ENCODE peak calls at places on chromosomes 4 and X, in eight cellular contexts. N, P, T, C, S, G, I and H are unnamed samples.
A peak's percentile ranks its signal among the peaks of the same experiment; 100 is the strongest.

GRCh38 chr4:124970011-124970410 is 257.5 kb upstream of the ANKRD50 start:
- DNase-seq in I (no peak), N (no peak), C (no peak), T (no peak), P (no peak), S (no peak), G (no peak), H (no peak)

GRCh38 chr4:181259081-181259480 is 984.1 kb upstream of the TENM3 start:
- DNase-seq in T (no peak), I (no peak), C (no peak), P (no peak), G (no peak), N (no peak), S (no peak), H (no peak)

GRCh38 chrX:12975999-12976558 is 1.2 kb downstream of the TMSB4X start:
- DNase-seq in P (no peak), N (no peak), G (no peak), T (peak; percentile 66), I (peak; percentile 37), C (no peak), S (no peak), H (peak; percentile 45)

GRCh38 chrX:40090050-40090804 is 7.5 kb downstream of the BCOR start:
- DNase-seq in N (no peak), G (no peak), C (peak; percentile 48), S (no peak), T (no peak), I (peak; percentile 35), P (peak; percentile 10), H (peak; percentile 46)

GRCh38 chr4:119314356-119314755 is 7.6 kb downstream of the FABP2 start:
- DNase-seq in G (no peak), T (no peak), S (no peak), N (no peak), P (no peak), I (no peak), C (no peak), H (no peak)

GRCh38 chrX:49242545-49243066 is 7.3 kb downstream of the CCDC22 start:
- DNase-seq in G (no peak), T (no peak), N (no peak), C (no peak), P (no peak), I (no peak), S (no peak), H (no peak)

GRCh38 chr4:10529891-10530786 is 72.9 kb upstream of the ZNF518B start:
- DNase-seq in I (no peak), N (no peak), P (peak; percentile 79), G (no peak), C (no peak), S (no peak), T (no peak), H (no peak)

GRCh38 chrX:40146471-40147398 is 49.0 kb upstream of the BCOR start:
- DNase-seq in N (no peak), G (no peak), S (no peak), C (peak; percentile 26), I (no peak), P (no peak), T (no peak), H (peak; percentile 69)

GRCh38 chr4:77538144-77538543 is 67.5 kb upstream of the CXCL13 start:
- DNase-seq in N (no peak), S (no peak), I (no peak), P (no peak), C (no peak), G (no peak), T (no peak), H (no peak)

GRCh38 chr4:107561481-107561880 is 158.6 kb downstream of the PAPSS1 start:
- DNase-seq in S (no peak), I (no peak), T (no peak), C (no peak), G (no peak), N (no peak), P (no peak), H (no peak)

GRCh38 chrX:130702867-130703707 is 199.9 kb downstream of the ENOX2 start:
- DNase-seq in P (no peak), I (no peak), S (no peak), G (no peak), T (no peak), N (no peak), C (no peak), H (no peak)

GRCh38 chr4:1379351-1379781 is 26.9 kb downstream of the NKX1-1 start:
- DNase-seq in P (no peak), I (peak; percentile 7), N (no peak), T (no peak), S (no peak), G (no peak), C (no peak), H (peak; percentile 74)

GRCh38 chrX:402857-403256 is 16.1 kb upstream of the PPP2R3B start:
- DNase-seq in P (no peak), C (no peak), N (no peak), S (no peak), G (no peak), I (no peak), T (no peak), H (no peak)

GRCh38 chrX:42664706-42665105 is 113.3 kb downstream of the PPP1R2C start:
- DNase-seq in T (no peak), G (no peak), S (no peak), I (no peak), P (no peak), N (no peak), C (no peak), H (no peak)
- H3K36me3 ChIP-seq in T (no peaks in the 10 kb centered on the region), G (no peaks in the 10 kb centered on the region), S (no peaks in the 10 kb centered on the region), I (no peaks in the 10 kb centered on the region), P (no peaks in the 10 kb centered on the region), N (no peaks in the 10 kb centered on the region), C (no peaks in the 10 kb centered on the region), H (no peaks in the 10 kb centered on the region)

DNA sequence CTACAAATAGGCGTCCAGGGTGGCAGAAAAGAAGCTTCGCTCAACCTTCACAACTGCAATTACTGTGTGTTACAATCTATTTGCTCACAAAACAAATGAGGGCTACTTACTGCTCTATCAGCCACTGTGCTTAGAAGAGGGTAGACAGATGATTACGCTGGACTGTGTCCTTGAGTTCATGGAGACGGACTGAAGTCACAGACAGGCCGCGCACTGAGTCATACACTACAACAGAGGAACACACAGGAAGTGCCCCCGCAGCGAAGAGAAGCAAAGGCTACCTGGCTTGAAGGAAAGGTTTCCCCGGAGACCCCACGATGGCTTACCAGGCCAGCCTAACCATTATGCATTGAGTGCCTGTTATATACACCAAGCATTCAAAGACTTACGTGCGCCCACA is 25.6 kb downstream of the FAT1 start:
- DNase-seq in T (no peak), P (no peak), I (no peak), C (no peak), S (no peak), G (no peak), N (no peak), H (no peak)
- H3K4me1 ChIP-seq in T (peaks cover 6% of the 10 kb centered on the region), P (peaks cover 15% of the 10 kb centered on the region), I (peaks cover 74% of the 10 kb centered on the region), C (peaks cover 34% of the 10 kb centered on the region), S (no peaks in the 10 kb centered on the region), G (no peaks in the 10 kb centered on the region), N (peaks cover 55% of the 10 kb centered on the region), H (peaks cover 43% of the 10 kb centered on the region)

DNA sequence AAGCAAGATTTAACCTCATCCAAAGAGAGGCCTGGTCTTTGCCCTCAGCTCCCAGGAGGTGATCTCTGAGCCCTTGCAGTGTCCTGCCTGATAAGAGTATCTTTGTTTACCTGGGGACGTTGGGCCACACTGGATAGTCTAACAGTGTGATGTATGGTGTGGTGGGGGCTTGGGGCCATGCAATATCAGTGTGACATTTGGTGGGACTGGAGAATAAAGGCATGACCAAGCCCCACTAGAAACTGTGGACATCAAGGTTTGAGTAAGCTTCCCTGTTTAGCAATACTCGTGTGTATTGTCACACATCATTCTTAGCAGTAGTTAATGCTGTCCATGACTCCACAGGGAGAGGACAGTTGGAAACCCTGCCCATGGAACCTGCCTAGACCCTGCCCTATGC is 34.4 kb downstream of the BBS12 start:
- DNase-seq in S (no peak), C (no peak), T (no peak), I (no peak), P (no peak), G (no peak), N (no peak), H (no peak)
- H3K27me3 ChIP-seq in S (no peaks in the 10 kb centered on the region), C (no peaks in the 10 kb centered on the region), T (no peaks in the 10 kb centered on the region), I (no peaks in the 10 kb centered on the region), P (no peaks in the 10 kb centered on the region), G (no peaks in the 10 kb centered on the region), N (no peaks in the 10 kb centered on the region), H (no peaks in the 10 kb centered on the region)

GRCh38 chr4:153603835-153604234 is 80.2 kb upstream of the TLR2 start:
- DNase-seq in P (no peak), T (no peak), S (no peak), C (no peak), I (no peak), N (no peak), G (no peak), H (no peak)
- H3K36me3 ChIP-seq in P (no peaks in the 10 kb centered on the region), T (peaks cover 28% of the 10 kb centered on the region), S (peaks cover 17% of the 10 kb centered on the region), C (peaks cover 54% of the 10 kb centered on the region), I (peaks cover 78% of the 10 kb centered on the region), N (peaks cover 75% of the 10 kb centered on the region), G (peaks cover 82% of the 10 kb centered on the region), H (peaks cover 63% of the 10 kb centered on the region)

DNA sequence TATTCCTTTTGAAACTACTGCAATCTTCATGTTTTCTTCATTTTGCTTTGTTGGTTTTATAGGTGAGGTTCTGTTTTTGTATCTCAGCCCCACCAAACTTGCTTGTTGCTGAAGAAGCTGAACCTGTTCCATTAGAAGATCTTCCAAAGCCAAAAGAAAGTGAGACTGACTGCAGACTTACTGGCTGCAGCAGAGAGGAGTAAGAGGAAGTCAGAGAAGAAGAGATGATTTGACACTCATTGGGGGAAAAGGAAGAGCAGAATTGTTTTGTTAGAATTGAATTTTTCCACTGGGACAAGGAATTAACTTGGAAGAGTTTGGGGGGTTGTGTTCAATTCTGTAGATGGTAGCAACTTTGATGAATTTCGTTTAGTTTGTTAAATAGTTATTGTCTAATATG is 3.1 kb downstream of the TEX13D start:
- DNase-seq in G (no peak), C (no peak), S (no peak), P (no peak), T (no peak), N (no peak), I (no peak), H (no peak)
- H3K4me1 ChIP-seq in G (no peaks in the 10 kb centered on the region), C (no peaks in the 10 kb centered on the region), S (no peaks in the 10 kb centered on the region), P (no peaks in the 10 kb centered on the region), T (no peaks in the 10 kb centered on the region), N (no peaks in the 10 kb centered on the region), I (no peaks in the 10 kb centered on the region), H (no peaks in the 10 kb centered on the region)